ENCODE peak calls at places on chromosomes 11 and 22, in nine cellular contexts. V, Z, L, F, W, C, Y, E and I are unnamed samples.

GRCh38 chr11:128610765-128611617 is 23.6 kb upstream of the ETS1 start:
- DNase-seq in Y (no peak), V (no peak), E (no peak), L (no peak), C (no peak), F (no peak), Z (no peak), W (no peak), I (no peak)

GRCh38 chr22:44870021-44870420 is 117.6 kb downstream of the ARHGAP8 start:
- DNase-seq in Y (no peak), Z (no peak), C (no peak), F (peak), L (no peak), E (peak), W (no peak), V (no peak), I (no peak)

GRCh38 chr11:1864216-1864615 is 11.3 kb downstream of the LSP1 start:
- DNase-seq in V (no peak), Z (no peak), C (no peak), Y (peak), L (no peak), W (no peak), F (no peak), E (no peak), I (no peak)

GRCh38 chr22:21074092-21074715 is 28.5 kb downstream of the LRRC74B start:
- DNase-seq in E (peak), L (no peak), F (no peak), C (peak), Y (no peak), W (peak), V (peak), Z (no peak), I (peak)

GRCh38 chr11:3089236-3090061 is 32.2 kb upstream of the CARS1 start:
- DNase-seq in L (no peak), V (no peak), Y (no peak), W (no peak), Z (no peak), F (no peak), C (no peak), E (no peak), I (no peak)

GRCh38 chr11:14673824-14674432 is 30.3 kb downstream of the PDE3B start:
- DNase-seq in W (no peak), E (no peak), C (no peak), V (no peak), F (no peak), Y (no peak), L (no peak), Z (no peak), I (no peak)

GRCh38 chr11:69842746-69843528 is 23.7 kb upstream of the FGF3 start:
- DNase-seq in W (no peak), V (no peak), Z (no peak), C (no peak), L (no peak), Y (peak), E (no peak), F (no peak), I (no peak)

GRCh38 chr11:125082611-125083311 is 19.7 kb downstream of the SLC37A2 start:
- DNase-seq in W (peak), Z (no peak), Y (no peak), L (no peak), C (peak), F (no peak), E (peak), V (peak), I (no peak)

GRCh38 chr11:3181722-3182461 is 16.8 kb upstream of the OSBPL5 start:
- DNase-seq in C (no peak), Y (no peak), Z (no peak), F (no peak), V (no peak), L (no peak), W (no peak), E (no peak), I (no peak)

GRCh38 chr22:38176170-38176741 is 5.4 kb downstream of the PLA2G6 start:
- DNase-seq in Z (peak), W (peak), Y (peak), V (no peak), F (no peak), L (no peak), E (peak), C (peak), I (no peak)

GRCh38 chr22:19943665-19944026 is 2.0 kb upstream of the TXNRD2 start:
- DNase-seq in V (no peak), W (peak), C (peak), F (no peak), L (no peak), E (peak), Z (peak), Y (peak), I (no peak)

GRCh38 chr22:39900306-39901227 is at the start of gene GRAP2:
- DNase-seq in L (no peak), V (no peak), W (no peak), C (no peak), E (no peak), F (no peak), Y (no peak), Z (peak), I (no peak)

GRCh38 chr22:40203568-40203967 is 25.8 kb downstream of the TNRC6B start:
- DNase-seq in F (peak), E (no peak), L (no peak), W (no peak), V (no peak), Z (no peak), Y (no peak), C (no peak), I (peak)